ENCODE peak calls at places on chromosomes 4 and X, in four cellular contexts. I is AG04450, F is GM13977, Z is choroid plexus epithelial cell. A is an unnamed sample.

GRCh38 chrX:15619053-15619772 is 18.5 kb upstream of the ACE2 start:
- DNase-seq in I (no peak), F (no peak), Z (peak), A (no peak)

GRCh38 chr4:26789208-26789607 is 71.4 kb upstream of the STIM2 start:
- DNase-seq in I (no peak), F (no peak), Z (no peak), A (no peak)

GRCh38 chrX:85992811-85993229 is 54.5 kb downstream of the CHM start:
- DNase-seq in I (no peak), F (no peak), Z (peak), A (no peak)

GRCh38 chr4:123952530-123953274 is 556.1 kb downstream of the SPRY1 start:
- DNase-seq in I (no peak), F (no peak), Z (peak), A (no peak)

GRCh38 chr4:96543346-96543745 is 703.5 kb downstream of the PDHA2 start:
- DNase-seq in I (no peak), F (no peak), Z (no peak), A (no peak)

GRCh38 chr4:165384608-165385007 is 5.8 kb downstream of the CPE start:
- DNase-seq in I (no peak), F (no peak), Z (peak), A (peak)

GRCh38 chr4:53967971-53968370 is 96.4 kb downstream of the CHIC2 start:
- DNase-seq in I (no peak), F (no peak), Z (no peak), A (no peak)

GRCh38 chrX:150983526-150984163 is 510 bp downstream of the HMGB3 start:
- DNase-seq in I (no peak), F (peak), Z (no peak), A (no peak)

GRCh38 chrX:44876076-44876475 is 3.1 kb downstream of the KDM6A start:
- DNase-seq in I (no peak), F (no peak), Z (no peak), A (no peak)

GRCh38 chrX:66622209-66622608 is 16.7 kb downstream of the EDA2R start:
- DNase-seq in I (no peak), F (no peak), Z (no peak), A (no peak)

DNA sequence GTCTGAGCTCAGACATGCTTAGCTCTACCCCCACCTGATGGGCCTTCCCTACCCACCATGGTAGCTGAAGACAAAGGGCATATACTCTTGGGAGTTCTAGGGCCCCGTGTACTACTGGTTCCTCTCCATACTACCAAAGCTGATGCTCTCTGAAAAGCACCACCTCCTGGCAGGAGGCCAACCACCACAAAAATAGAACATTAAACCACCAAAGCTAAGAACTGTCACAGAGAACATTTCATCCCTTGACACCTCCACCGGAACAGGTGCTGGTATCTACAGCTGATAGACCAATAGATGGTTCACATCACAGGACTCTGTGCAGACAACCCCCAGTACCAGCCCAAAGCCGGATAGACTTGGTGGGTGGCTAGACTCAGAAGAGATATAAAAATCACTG is 13.4 kb downstream of the EDA2R start:
- DNase-seq in I (no peak), F (no peak), Z (no peak), A (no peak)
- TF ChIP-seq CTCF in I (no peak), F (no peak), Z (no peak), A (no peak)

GRCh38 chr4:153785830-153786721 is 2.8 kb downstream of the SFRP2 start:
- DNase-seq in I (no peak), F (peak), Z (peak), A (no peak)
- TF ChIP-seq CTCF in I (peak), F (peak), Z (peak), A (peak)

GRCh38 chr4:1604181-1604705 is 79.9 kb downstream of the FAM53A start:
- DNase-seq in I (no peak), F (no peak), Z (no peak), A (no peak)

GRCh38 chr4:1602621-1603412 is 81.3 kb downstream of the FAM53A start:
- DNase-seq in I (no peak), F (no peak), Z (no peak), A (no peak)

GRCh38 chr4:1603413-1604135 is 80.5 kb downstream of the FAM53A start:
- DNase-seq in I (no peak), F (no peak), Z (no peak), A (no peak)

GRCh38 chr4:1601852-1602525 is 82.1 kb downstream of the FAM53A start:
- DNase-seq in I (no peak), F (no peak), Z (no peak), A (no peak)

GRCh38 chr4:1604706-1605205 is 79.4 kb downstream of the FAM53A start:
- DNase-seq in I (no peak), F (no peak), Z (no peak), A (no peak)
- TF ChIP-seq CTCF in I (no peak), F (no peak), Z (no peak), A (no peak)

DNA sequence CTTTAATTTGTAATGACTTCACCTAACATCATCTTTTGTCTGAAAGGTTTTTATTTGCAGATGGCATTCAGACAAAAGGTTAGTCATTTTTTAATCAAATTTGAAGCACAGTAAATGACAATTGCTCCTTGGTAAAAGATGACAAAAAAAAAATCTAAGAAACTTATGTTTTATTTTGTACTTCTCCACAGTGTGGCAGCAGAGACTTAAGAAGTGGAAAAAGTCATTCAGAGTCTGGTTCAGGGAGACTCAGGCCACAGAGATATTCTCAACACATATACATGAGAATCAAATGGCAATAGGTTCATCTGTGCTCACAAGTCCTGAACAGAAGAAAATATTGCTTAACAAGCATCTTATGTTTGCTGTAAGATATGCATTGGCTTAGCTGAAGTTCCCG is 436.2 kb downstream of the KCNIP4 start:
- DNase-seq in I (no peak), F (peak), Z (peak), A (no peak)
- TF ChIP-seq CTCF in I (no peak), F (no peak), Z (peak), A (peak)

DNA sequence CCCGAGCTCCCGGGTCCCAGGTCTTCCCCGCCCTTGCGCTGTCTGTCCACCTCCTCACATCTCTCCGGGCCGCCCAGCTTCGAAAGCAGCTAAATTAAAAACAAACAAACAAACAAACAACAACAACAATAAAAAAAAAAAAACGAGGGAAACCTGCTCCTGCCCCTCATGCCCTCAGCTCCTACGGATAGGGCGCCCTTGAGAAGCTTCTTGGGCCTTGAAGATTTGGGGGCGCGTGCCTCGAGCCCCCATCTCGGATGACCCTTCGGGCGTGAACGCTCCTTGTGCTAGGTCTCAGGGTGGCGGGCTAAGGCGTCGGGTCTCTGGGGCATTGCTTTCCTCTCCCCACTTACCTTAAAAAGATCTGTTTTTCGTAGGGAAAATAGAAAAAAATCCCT is 696 bp downstream of the NDNF start:
- DNase-seq in I (no peak), F (no peak), Z (no peak), A (no peak)
- TF ChIP-seq CTCF in I (no peak), F (no peak), Z (no peak), A (no peak)

DNA sequence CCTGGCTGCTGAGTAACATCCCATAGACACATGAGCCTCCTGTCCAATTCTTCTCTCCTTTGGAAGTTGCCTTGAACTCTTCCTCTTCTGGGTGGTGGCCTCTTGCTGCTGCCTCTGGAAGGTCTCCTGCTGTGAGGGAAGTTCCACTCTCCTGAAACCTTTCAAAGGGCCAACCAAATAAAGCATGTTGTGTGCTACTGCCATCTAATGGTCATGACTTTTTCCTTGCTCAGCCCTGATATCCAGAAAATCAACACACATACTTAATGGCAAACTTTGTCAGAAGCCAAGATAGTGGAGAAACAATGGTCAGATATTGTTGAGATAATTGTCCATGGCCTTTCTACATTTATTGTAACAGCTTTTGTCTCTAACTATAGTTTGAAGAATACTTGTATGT is 19.1 kb upstream of the ZXDA start:
- DNase-seq in I (no peak), F (no peak), Z (peak), A (no peak)
- TF ChIP-seq CTCF in I (peak), F (peak), Z (peak), A (peak)

DNA sequence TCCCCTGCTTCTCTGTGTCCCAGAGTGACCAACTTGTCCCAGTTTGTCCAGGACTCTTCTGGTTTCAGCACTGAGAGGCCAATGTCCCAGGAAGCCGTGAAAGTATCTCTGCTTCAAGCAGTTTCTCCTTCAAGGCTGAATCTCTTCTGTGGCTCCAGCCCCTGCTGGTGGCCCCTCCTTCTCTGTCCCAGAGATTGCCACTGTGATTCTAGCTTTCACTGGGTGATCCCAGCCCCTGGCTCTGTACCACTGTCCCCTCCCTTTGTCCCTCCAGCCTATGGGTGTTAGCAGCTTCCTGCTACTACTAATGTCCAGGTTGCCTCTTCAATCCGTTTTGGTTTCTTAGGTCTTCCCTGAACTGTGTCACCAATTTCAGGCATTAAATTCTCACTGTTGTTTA is 70.5 kb downstream of the SOX3 start:
- DNase-seq in I (no peak), F (no peak), Z (no peak), A (no peak)
- TF ChIP-seq CTCF in I (no peak), F (no peak), Z (no peak), A (no peak)

A was measured in HFF-Myc.